ENCODE peak calls at places on chromosome 12, in five cellular contexts. C, O, U, J and Z are unnamed samples.

GRCh38 chr12:124410354-124411175 is 115.7 kb downstream of the RFLNA start:
- DNase-seq in C (no peak), U (no peak), J (no peak), O (no peak), Z (peak; percentile 67)

GRCh38 chr12:108302471-108303311 is 36.4 kb downstream of the CMKLR1 start:
- DNase-seq in U (peak; percentile 88), C (no peak), O (peak; percentile 38), J (peak; percentile 83), Z (peak; percentile 90)

GRCh38 chr12:49703647-49704137 is 3.5 kb downstream of the FMNL3 start:
- DNase-seq in O (no peak), U (no peak), C (peak; percentile 83), J (no peak), Z (no peak)

GRCh38 chr12:90085491-90086274 is 377.0 kb upstream of the ATP2B1 start:
- DNase-seq in O (peak; percentile 19), U (no peak), C (peak; percentile 49), J (no peak), Z (no peak)

GRCh38 chr12:52745554-52745953 is 31.6 kb downstream of the KRT76 start:
- DNase-seq in C (no peak), O (no peak), J (no peak), U (no peak), Z (no peak)

GRCh38 chr12:124678421-124678893 is 111.0 kb upstream of the NCOR2 start:
- DNase-seq in J (no peak), O (no peak), U (no peak), C (no peak), Z (no peak)

GRCh38 chr12:53071591-53072551 is 7.3 kb downstream of the SPRYD3 start:
- DNase-seq in C (peak; percentile 35), O (peak; percentile 72), J (peak; percentile 70), U (peak; percentile 91), Z (peak; percentile 82)

GRCh38 chr12:69524755-69525509 is 54.7 kb downstream of the FRS2 start:
- DNase-seq in O (no peak), U (no peak), J (no peak), C (peak; percentile 47), Z (no peak)

GRCh38 chr12:125690841-125691240 is 625.6 kb downstream of the AACS start:
- DNase-seq in O (no peak), U (no peak), C (no peak), J (no peak), Z (no peak)

GRCh38 chr12:79710707-79711483 is 20.1 kb upstream of the PAWR start:
- DNase-seq in O (no peak), J (no peak), C (no peak), U (no peak), Z (no peak)

GRCh38 chr12:76909290-76909689 is 30.5 kb upstream of the CSRP2 start:
- DNase-seq in U (no peak), J (no peak), O (peak; percentile 25), C (no peak), Z (no peak)

GRCh38 chr12:11652351-11653040 is 3.0 kb downstream of the ETV6 start:
- DNase-seq in C (peak; percentile 74), O (peak; percentile 18), J (peak; percentile 34), U (peak; percentile 40), Z (no peak)

GRCh38 chr12:7241404-7242005 is 52.0 kb downstream of the PEX5 start:
- DNase-seq in U (no peak), C (peak; percentile 58), J (no peak), O (no peak), Z (no peak)

GRCh38 chr12:123150804-123151678 is at the start of gene PITPNM2:
- DNase-seq in U (no peak), J (no peak), C (peak; percentile 47), O (peak; percentile 94), Z (peak; percentile 81)

GRCh38 chr12:130667421-130667960 is 48.6 kb downstream of the RIMBP2 start:
- DNase-seq in O (no peak), J (no peak), C (no peak), U (no peak), Z (no peak)

GRCh38 chr12:81492131-81492720 is 266.9 kb downstream of the PPFIA2 start:
- DNase-seq in J (no peak), O (no peak), U (no peak), C (no peak), Z (no peak)

GRCh38 chr12:47885012-47885501 is 19.7 kb downstream of the VDR start:
- DNase-seq in U (no peak), O (no peak), C (no peak), J (no peak), Z (no peak)

GRCh38 chr12:126163984-126164383 is 1098.7 kb downstream of the AACS start:
- DNase-seq in J (no peak), U (no peak), C (no peak), O (no peak), Z (no peak)

GRCh38 chr12:118189761-118190181 is 53.8 kb downstream of the PEBP1 start:
- DNase-seq in C (peak; percentile 62), U (peak; percentile 18), J (no peak), O (peak; percentile 59), Z (no peak)

GRCh38 chr12:4202482-4202881 is 71.1 kb upstream of the CCND2 start:
- DNase-seq in U (no peak), C (no peak), J (no peak), O (no peak), Z (no peak)

GRCh38 chr12:116199160-116199559 is 78.3 kb downstream of the MED13L start:
- DNase-seq in O (no peak), C (no peak), U (no peak), J (no peak), Z (no peak)

GRCh38 chr12:49776413-49776812 is 35.1 kb downstream of the TMBIM6 start:
- DNase-seq in J (peak; percentile 59), O (peak; percentile 86), U (peak; percentile 66), C (peak; percentile 87), Z (peak; percentile 85)

GRCh38 chr12:78519422-78519821 is 345.2 kb upstream of the SYT1 start:
- DNase-seq in O (no peak), U (no peak), J (no peak), C (no peak), Z (no peak)

GRCh38 chr12:116376354-116377193 is 99.1 kb upstream of the MED13L start:
- DNase-seq in J (no peak), O (no peak), U (no peak), C (peak; percentile 94), Z (no peak)

GRCh38 chr12:33439587-33440011 is at the start of gene SYT10:
- DNase-seq in J (no peak), U (no peak), C (no peak), O (peak; percentile 89), Z (no peak)

DNA sequence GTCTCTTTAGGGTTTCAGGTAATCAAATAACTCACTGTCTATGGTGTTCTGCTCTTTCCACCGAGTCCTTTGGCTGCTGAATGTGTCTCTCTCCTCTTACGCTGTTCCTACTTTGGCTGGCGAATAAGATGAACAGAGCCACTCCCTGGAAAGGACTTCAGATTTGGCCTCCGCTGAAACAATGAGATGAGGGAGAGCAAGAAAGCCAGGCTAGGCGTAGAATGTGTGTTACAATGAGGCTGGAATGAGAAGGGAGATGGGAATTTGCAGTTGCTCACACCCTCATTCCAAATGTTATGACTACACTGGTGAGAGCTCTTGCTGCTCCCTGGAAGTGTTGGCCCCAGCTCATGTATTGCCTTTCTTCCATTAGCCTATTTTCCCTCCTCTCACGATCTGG is at the start of gene MFAP5:
- DNase-seq in O (peak; percentile 31), C (peak; percentile 85), U (peak; percentile 45), J (peak; percentile 51), Z (no peak)
- H3K4me3 ChIP-seq in O (no peak within 1 kb of the TSS), C (no peak within 1 kb of the TSS), U (no peak within 1 kb of the TSS), J (no peak within 1 kb of the TSS), Z (no peak within 1 kb of the TSS)

DNA sequence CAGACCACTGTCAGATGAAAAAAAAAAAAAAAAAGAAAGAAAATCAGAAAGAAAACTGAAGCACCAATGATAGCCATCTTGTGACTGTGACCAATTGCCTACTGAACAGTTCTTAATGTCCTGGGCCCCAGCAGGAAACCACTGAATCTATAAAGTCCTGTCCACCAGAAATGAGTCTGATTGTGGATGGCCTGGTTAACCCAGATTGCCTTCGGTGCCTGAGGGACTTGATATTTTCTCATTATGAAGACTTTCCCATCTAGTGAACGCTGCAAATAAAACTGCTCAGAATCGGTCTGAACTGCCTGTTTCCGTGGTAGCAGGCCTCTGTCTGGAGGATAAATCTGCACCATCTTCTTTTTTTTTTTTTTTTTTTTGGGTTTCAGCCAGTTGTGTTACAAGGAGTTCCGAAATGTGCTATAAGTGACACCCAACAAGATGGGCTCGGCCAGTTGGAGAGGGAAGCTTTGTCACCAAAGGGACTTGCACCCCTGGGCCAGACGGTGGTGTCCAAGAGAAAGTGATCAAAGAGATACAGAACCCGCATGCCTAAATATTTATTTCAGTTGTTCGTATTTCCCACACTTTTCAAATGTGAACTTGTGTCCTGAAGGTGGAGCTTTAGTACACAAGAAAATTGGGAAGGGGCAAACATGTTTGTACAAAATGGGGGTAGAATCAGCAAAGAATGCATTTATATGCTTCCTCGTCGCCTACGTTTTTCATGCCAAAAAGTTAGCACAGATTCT is 3.0 kb upstream of the PLXNC1 start:
- DNase-seq in U (no peak), O (peak; percentile 21), J (no peak), C (peak; percentile 65), Z (no peak)
- TF ChIP-seq CTCF in U (peak; percentile 37), O (peak; percentile 47), J (no peak), C (peak; percentile 36), Z (peak; percentile 19)

GRCh38 chr12:95549392-95550084 is 1.7 kb downstream of the USP44 start:
- DNase-seq in C (no peak), J (no peak), O (no peak), U (no peak), Z (no peak)

GRCh38 chr12:95551913-95552516 is 739 bp upstream of the USP44 start:
- DNase-seq in C (no peak), U (no peak), J (no peak), O (no peak), Z (no peak)

GRCh38 chr12:95548539-95549391 is 2.5 kb downstream of the USP44 start:
- DNase-seq in J (peak; percentile 27), U (peak; percentile 43), O (peak; percentile 91), C (no peak), Z (peak; percentile 71)

GRCh38 chr12:95553202-95553943 is 2.1 kb upstream of the USP44 start:
- DNase-seq in O (no peak), J (no peak), C (no peak), U (no peak), Z (no peak)

GRCh38 chr12:95551305-95551704 is at the start of gene USP44:
- DNase-seq in O (peak; percentile 83), J (no peak), C (no peak), U (no peak), Z (no peak)
- H3K4me3 ChIP-seq in O (peak within 1 kb of the TSS; percentile 96), J (no peak within 1 kb of the TSS), C (no peak within 1 kb of the TSS), U (no peak within 1 kb of the TSS), Z (no peak within 1 kb of the TSS)

DNA sequence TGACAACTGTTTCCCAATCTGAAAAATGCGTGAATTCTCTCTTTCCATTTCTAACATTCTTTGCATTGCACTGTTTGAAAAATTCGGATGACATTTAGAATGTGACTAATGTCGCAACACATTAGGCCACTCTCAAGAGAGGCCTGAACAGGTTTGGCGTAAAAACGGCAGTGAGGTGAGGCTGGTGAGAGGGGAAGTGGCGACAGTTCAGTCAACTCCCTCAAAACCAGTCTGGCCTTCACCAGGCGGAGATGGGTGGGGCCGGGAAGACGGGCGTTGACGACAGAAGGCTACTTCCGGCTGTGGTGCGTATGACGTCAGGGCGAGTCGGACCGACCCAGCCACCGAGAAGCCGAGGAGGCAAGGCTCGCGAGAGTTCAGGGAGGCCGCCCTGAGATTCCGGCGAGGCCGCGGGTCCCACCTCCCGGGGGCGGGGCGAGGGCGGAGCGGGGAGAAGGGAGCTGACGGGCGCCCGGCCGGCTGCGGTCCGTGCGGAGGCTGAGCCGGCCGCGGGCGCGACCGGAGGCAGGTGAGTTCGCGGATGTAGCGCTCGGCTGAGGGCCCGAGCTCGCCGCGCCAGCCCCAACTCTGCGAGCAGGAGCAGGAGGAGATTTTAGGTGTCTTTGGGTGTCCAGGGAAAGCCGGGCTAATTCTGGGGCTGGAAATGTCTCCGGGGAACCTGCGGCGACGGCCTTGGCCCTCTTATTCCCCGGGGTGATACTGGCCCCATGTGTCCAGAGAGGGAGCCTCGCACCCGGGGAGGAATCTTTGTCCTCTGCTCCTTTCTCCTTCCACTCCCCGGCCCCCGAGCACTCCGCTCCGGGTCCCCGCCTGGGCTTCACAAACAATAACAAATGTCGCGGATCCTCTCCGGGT is at the start of gene STK38L:
- DNase-seq in J (peak; percentile 95), U (peak; percentile 88), C (peak; percentile 97), O (peak; percentile 96), Z (peak; percentile 98)
- TF ChIP-seq CTCF in J (no peak), U (peak; percentile 21), C (no peak), O (peak; percentile 22), Z (no peak)